ENCODE peak calls at places on chromosomes 2 and 18, in six cellular contexts. One of them, this sample, is unnamed.

GRCh38 chr2:57076856-57077255 is 893.1 kb downstream of the CCDC85A start:
- DNase-seq in progenitor cell of endocrine pancreas: no peak
- DNase-seq in AG10803: peak; percentile 6
- DNase-seq in GM20000: no peak
- DNase-seq in kidney: no peak
- DNase-seq in coronary artery: no peak
- DNase-seq in this sample: no peak

GRCh38 chr2:175929850-175930249 is 72.2 kb downstream of the LNPK start:
- DNase-seq in coronary artery: no peak
- DNase-seq in kidney: no peak
- DNase-seq in GM20000: no peak
- DNase-seq in progenitor cell of endocrine pancreas: no peak
- DNase-seq in AG10803: peak; percentile 33
- DNase-seq in this sample: no peak

GRCh38 chr18:37403100-37403781 is 162.4 kb downstream of the CELF4 start:
- DNase-seq in coronary artery: no peak
- DNase-seq in progenitor cell of endocrine pancreas: no peak
- DNase-seq in GM20000: no peak
- DNase-seq in kidney: peak; percentile 84
- DNase-seq in AG10803: peak; percentile 95
- DNase-seq in this sample: peak; percentile 43

GRCh38 chr2:191611614-191612013 is 66.3 kb upstream of the NABP1 start:
- DNase-seq in coronary artery: no peak
- DNase-seq in AG10803: no peak
- DNase-seq in kidney: no peak
- DNase-seq in GM20000: peak; percentile 34
- DNase-seq in progenitor cell of endocrine pancreas: no peak
- DNase-seq in this sample: no peak

GRCh38 chr2:158024288-158024898 is 77.3 kb upstream of the UPP2 start:
- DNase-seq in progenitor cell of endocrine pancreas: peak; percentile 20
- DNase-seq in coronary artery: no peak
- DNase-seq in kidney: no peak
- DNase-seq in GM20000: peak; percentile 39
- DNase-seq in AG10803: peak; percentile 55
- DNase-seq in this sample: peak; percentile 53

GRCh38 chr2:207337234-207338219 is 171.8 kb upstream of the KLF7 start:
- DNase-seq in GM20000: no peak
- DNase-seq in progenitor cell of endocrine pancreas: no peak
- DNase-seq in kidney: no peak
- DNase-seq in AG10803: no peak
- DNase-seq in coronary artery: no peak
- DNase-seq in this sample: peak; percentile 58

GRCh38 chr2:233919938-233920337 is 2.8 kb downstream of the TRPM8 start:
- DNase-seq in coronary artery: no peak
- DNase-seq in AG10803: no peak
- DNase-seq in kidney: no peak
- DNase-seq in GM20000: no peak
- DNase-seq in progenitor cell of endocrine pancreas: no peak
- DNase-seq in this sample: peak; percentile 27

GRCh38 chr2:19362094-19362649 is 3.7 kb upstream of the OSR1 start:
- DNase-seq in coronary artery: no peak
- DNase-seq in GM20000: peak; percentile 43
- DNase-seq in AG10803: no peak
- DNase-seq in progenitor cell of endocrine pancreas: no peak
- DNase-seq in kidney: no peak
- DNase-seq in this sample: peak; percentile 66

GRCh38 chr2:122422384-122422991 is 667.0 kb downstream of the TSN start:
- DNase-seq in AG10803: peak; percentile 16
- DNase-seq in kidney: no peak
- DNase-seq in GM20000: no peak
- DNase-seq in coronary artery: no peak
- DNase-seq in progenitor cell of endocrine pancreas: no peak
- DNase-seq in this sample: no peak

GRCh38 chr18:48843162-48843561 is 107.6 kb downstream of the SMAD7 start:
- DNase-seq in coronary artery: no peak
- DNase-seq in progenitor cell of endocrine pancreas: no peak
- DNase-seq in kidney: peak; percentile 71
- DNase-seq in AG10803: no peak
- DNase-seq in GM20000: no peak
- DNase-seq in this sample: no peak

GRCh38 chr2:102122115-102122514 is 20.4 kb upstream of the IL1R1 start:
- DNase-seq in coronary artery: no peak
- DNase-seq in AG10803: peak; percentile 94
- DNase-seq in kidney: no peak
- DNase-seq in progenitor cell of endocrine pancreas: no peak
- DNase-seq in GM20000: no peak
- DNase-seq in this sample: peak; percentile 94

GRCh38 chr2:105125428-105125827 is 87.6 kb downstream of the MRPS9 start:
- DNase-seq in GM20000: no peak
- DNase-seq in coronary artery: no peak
- DNase-seq in AG10803: no peak
- DNase-seq in progenitor cell of endocrine pancreas: no peak
- DNase-seq in kidney: no peak
- DNase-seq in this sample: no peak

GRCh38 chr2:140353541-140353940 is 1573.4 kb upstream of the NXPH2 start:
- DNase-seq in coronary artery: no peak
- DNase-seq in kidney: no peak
- DNase-seq in progenitor cell of endocrine pancreas: no peak
- DNase-seq in AG10803: peak; percentile 18
- DNase-seq in GM20000: no peak
- DNase-seq in this sample: peak; percentile 75

GRCh38 chr2:167430447-167430846 is 542.2 kb downstream of the XIRP2 start:
- DNase-seq in AG10803: no peak
- DNase-seq in GM20000: no peak
- DNase-seq in kidney: no peak
- DNase-seq in progenitor cell of endocrine pancreas: no peak
- DNase-seq in coronary artery: no peak
- DNase-seq in this sample: no peak

GRCh38 chr2:56026828-56027227 is 103.2 kb upstream of the EFEMP1 start:
- DNase-seq in kidney: no peak
- DNase-seq in GM20000: no peak
- DNase-seq in coronary artery: no peak
- DNase-seq in progenitor cell of endocrine pancreas: no peak
- DNase-seq in AG10803: no peak
- DNase-seq in this sample: no peak

GRCh38 chr2:120630031-120630701 is 105.5 kb upstream of the GLI2 start:
- DNase-seq in AG10803: no peak
- DNase-seq in progenitor cell of endocrine pancreas: no peak
- DNase-seq in coronary artery: peak; percentile 50
- DNase-seq in kidney: no peak
- DNase-seq in GM20000: no peak
- DNase-seq in this sample: no peak

GRCh38 chr18:48739266-48740067 is 200.6 kb downstream of the CTIF start:
- DNase-seq in coronary artery: no peak
- DNase-seq in kidney: peak; percentile 44
- DNase-seq in GM20000: no peak
- DNase-seq in progenitor cell of endocrine pancreas: no peak
- DNase-seq in AG10803: no peak
- DNase-seq in this sample: no peak

GRCh38 chr2:85413592-85414421 is 3.6 kb upstream of the CAPG start:
- DNase-seq in coronary artery: no peak
- DNase-seq in GM20000: no peak
- DNase-seq in progenitor cell of endocrine pancreas: no peak
- DNase-seq in AG10803: peak; percentile 48
- DNase-seq in kidney: peak; percentile 90
- DNase-seq in this sample: peak; percentile 50

GRCh38 chr2:137910641-137911040 is 53.6 kb upstream of the HNMT start:
- DNase-seq in coronary artery: no peak
- DNase-seq in AG10803: peak; percentile 26
- DNase-seq in progenitor cell of endocrine pancreas: no peak
- DNase-seq in kidney: no peak
- DNase-seq in GM20000: no peak
- DNase-seq in this sample: peak; percentile 58

GRCh38 chr2:24015562-24016375 is 5.9 kb downstream of the MFSD2B start:
- DNase-seq in coronary artery: no peak
- DNase-seq in kidney: no peak
- DNase-seq in progenitor cell of endocrine pancreas: no peak
- DNase-seq in GM20000: no peak
- DNase-seq in AG10803: peak; percentile 87
- DNase-seq in this sample: peak; percentile 70

GRCh38 chr18:69580107-69580506 is 179.4 kb downstream of the DOK6 start:
- DNase-seq in coronary artery: no peak
- DNase-seq in progenitor cell of endocrine pancreas: no peak
- DNase-seq in kidney: no peak
- DNase-seq in AG10803: peak; percentile 49
- DNase-seq in GM20000: peak; percentile 5
- DNase-seq in this sample: no peak

GRCh38 chr2:229852565-229852964 is 69.2 kb downstream of the TRIP12 start:
- DNase-seq in kidney: no peak
- DNase-seq in AG10803: peak; percentile 49
- DNase-seq in GM20000: peak; percentile 47
- DNase-seq in progenitor cell of endocrine pancreas: no peak
- DNase-seq in coronary artery: no peak
- DNase-seq in this sample: peak; percentile 61

GRCh38 chr2:152594022-152594712 is 123.1 kb downstream of the PRPF40A start:
- DNase-seq in kidney: no peak
- DNase-seq in AG10803: peak; percentile 45
- DNase-seq in progenitor cell of endocrine pancreas: no peak
- DNase-seq in coronary artery: no peak
- DNase-seq in GM20000: peak; percentile 31
- DNase-seq in this sample: no peak

GRCh38 chr2:69559696-69560482 is 83.7 kb downstream of the AAK1 start:
- DNase-seq in progenitor cell of endocrine pancreas: no peak
- DNase-seq in coronary artery: no peak
- DNase-seq in AG10803: peak; percentile 70
- DNase-seq in kidney: no peak
- DNase-seq in GM20000: peak; percentile 52
- DNase-seq in this sample: peak; percentile 75

GRCh38 chr2:45889053-45889452 is 237.6 kb downstream of the PRKCE start:
- DNase-seq in progenitor cell of endocrine pancreas: no peak
- DNase-seq in AG10803: no peak
- DNase-seq in coronary artery: no peak
- DNase-seq in GM20000: peak; percentile 82
- DNase-seq in kidney: no peak
- DNase-seq in this sample: no peak

DNA sequence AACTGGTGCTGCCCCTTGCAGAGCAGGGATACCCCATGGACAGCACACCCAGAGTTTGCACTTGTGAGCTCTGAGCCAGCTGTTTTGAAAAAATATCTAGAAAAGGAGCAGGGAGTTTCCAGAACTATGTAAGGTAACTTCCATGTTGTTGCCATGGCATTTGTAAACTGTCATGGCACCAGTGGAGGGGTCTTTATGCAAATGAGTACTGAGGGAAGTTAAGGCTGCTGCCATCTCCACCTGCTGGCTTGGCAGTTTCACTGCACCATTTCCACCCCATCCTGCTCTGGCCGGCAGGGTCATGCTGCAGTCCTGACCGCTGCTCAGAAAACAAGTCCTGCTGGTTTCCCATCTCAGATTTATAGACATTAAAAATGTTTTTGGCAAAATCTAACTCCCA is 52.3 kb upstream of the SNTG2 start:
- DNase-seq in GM20000: no peak
- DNase-seq in kidney: no peak
- DNase-seq in AG10803: no peak
- DNase-seq in progenitor cell of endocrine pancreas: no peak
- DNase-seq in coronary artery: peak; percentile 11
- DNase-seq in this sample: no peak
- TF ChIP-seq CTCF in GM20000: no peak
- TF ChIP-seq CTCF in kidney: no peak
- TF ChIP-seq CTCF in AG10803: peak; percentile 36
- TF ChIP-seq CTCF in progenitor cell of endocrine pancreas: peak; percentile 37
- TF ChIP-seq CTCF in coronary artery: no peak
- TF ChIP-seq CTCF in this sample: no peak

GRCh38 chr2:96470636-96471035 is 34.5 kb downstream of the NEURL3 start:
- DNase-seq in kidney: peak; percentile 87
- DNase-seq in coronary artery: no peak
- DNase-seq in AG10803: peak; percentile 2
- DNase-seq in GM20000: peak; percentile 81
- DNase-seq in progenitor cell of endocrine pancreas: peak; percentile 45
- DNase-seq in this sample: no peak
- TF ChIP-seq CTCF in kidney: peak; percentile 62
- TF ChIP-seq CTCF in coronary artery: peak; percentile 38
- TF ChIP-seq CTCF in AG10803: peak; percentile 52
- TF ChIP-seq CTCF in GM20000: peak; percentile 70
- TF ChIP-seq CTCF in progenitor cell of endocrine pancreas: peak; percentile 77
- TF ChIP-seq CTCF in this sample: peak; percentile 57

DNA sequence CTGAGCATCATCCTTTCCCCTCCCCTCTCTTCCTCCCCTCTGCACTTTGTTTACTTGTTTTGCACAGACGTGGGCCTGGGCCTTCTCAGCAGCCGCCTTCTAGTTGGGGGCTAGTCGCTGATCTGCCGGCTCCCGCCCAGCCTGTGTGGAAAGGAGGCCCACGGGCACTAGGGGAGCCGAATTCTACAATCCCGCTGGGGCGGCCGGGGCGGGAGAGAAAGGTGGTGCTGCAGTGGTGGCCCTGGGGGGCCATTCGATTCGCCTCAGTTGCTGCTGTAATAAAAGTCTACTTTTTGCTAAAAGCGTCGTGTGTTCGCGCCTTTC is 261 bp upstream of the KRTCAP3 start:
- DNase-seq in coronary artery: no peak
- DNase-seq in kidney: no peak
- DNase-seq in GM20000: no peak
- DNase-seq in progenitor cell of endocrine pancreas: no peak
- DNase-seq in AG10803: no peak
- DNase-seq in this sample: no peak
- TF ChIP-seq CTCF in coronary artery: no peak
- TF ChIP-seq CTCF in kidney: no peak
- TF ChIP-seq CTCF in GM20000: no peak
- TF ChIP-seq CTCF in progenitor cell of endocrine pancreas: no peak
- TF ChIP-seq CTCF in AG10803: no peak
- TF ChIP-seq CTCF in this sample: no peak

GRCh38 chr2:503288-503999 is 173.8 kb downstream of the TMEM18 start:
- DNase-seq in progenitor cell of endocrine pancreas: no peak
- DNase-seq in AG10803: no peak
- DNase-seq in kidney: peak; percentile 68
- DNase-seq in coronary artery: peak; percentile 57
- DNase-seq in GM20000: no peak
- DNase-seq in this sample: no peak

GRCh38 chr2:502831-503230 is 174.4 kb downstream of the TMEM18 start:
- DNase-seq in kidney: no peak
- DNase-seq in progenitor cell of endocrine pancreas: no peak
- DNase-seq in coronary artery: peak; percentile 33
- DNase-seq in GM20000: no peak
- DNase-seq in AG10803: no peak
- DNase-seq in this sample: no peak

GRCh38 chr2:499726-500125 is 177.5 kb downstream of the TMEM18 start:
- DNase-seq in kidney: no peak
- DNase-seq in coronary artery: peak; percentile 43
- DNase-seq in AG10803: no peak
- DNase-seq in GM20000: no peak
- DNase-seq in progenitor cell of endocrine pancreas: no peak
- DNase-seq in this sample: no peak

GRCh38 chr2:501667-502066 is 175.5 kb downstream of the TMEM18 start:
- DNase-seq in coronary artery: peak; percentile 36
- DNase-seq in AG10803: no peak
- DNase-seq in progenitor cell of endocrine pancreas: no peak
- DNase-seq in GM20000: no peak
- DNase-seq in kidney: no peak
- DNase-seq in this sample: no peak

DNA sequence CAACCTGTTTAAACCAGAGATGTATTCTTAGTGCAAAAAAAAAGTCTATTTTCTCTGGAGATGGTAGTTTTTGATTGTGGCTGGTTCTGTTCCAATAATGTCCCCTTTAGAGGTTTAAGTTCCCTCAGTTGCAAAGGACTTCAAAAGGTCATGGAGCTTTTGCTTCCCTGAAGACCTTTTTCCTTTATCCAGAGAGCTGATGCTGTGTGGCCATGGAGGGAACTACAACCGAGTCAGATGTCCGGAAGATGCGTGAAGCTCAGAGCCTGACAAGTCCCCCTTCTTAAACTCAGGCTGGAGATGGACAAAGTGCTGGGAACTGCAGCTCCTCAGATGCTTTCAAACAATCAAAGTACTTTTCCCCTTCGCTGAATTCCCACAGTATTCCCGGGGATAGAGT is 176.1 kb downstream of the TMEM18 start:
- DNase-seq in coronary artery: no peak
- DNase-seq in progenitor cell of endocrine pancreas: no peak
- DNase-seq in AG10803: no peak
- DNase-seq in kidney: no peak
- DNase-seq in GM20000: no peak
- DNase-seq in this sample: no peak
- TF ChIP-seq CTCF in coronary artery: no peak
- TF ChIP-seq CTCF in progenitor cell of endocrine pancreas: peak; percentile 35
- TF ChIP-seq CTCF in AG10803: no peak
- TF ChIP-seq CTCF in kidney: no peak
- TF ChIP-seq CTCF in GM20000: no peak
- TF ChIP-seq CTCF in this sample: no peak